ENCODE peak calls at places on chromosome 14, in eight cellular contexts. P is activated CD8-positive, alpha-beta memory T cell treated with anti-CD3 and anti-CD28 coated beads, Interleukin-2, amount 50 U/mL, for 48 hours; A is foreskin fibroblast; D is A549; K is AG10803; I is stimulated activated CD8-positive, alpha-beta memory T cell treated with anti-CD3 and anti-CD28 coated beads, Interleukin-15, amount 100 ng/mL, for 4 hours; V is mucosa of gallbladder; E is MV-4-11. R is an unnamed sample.

GRCh38 chr14:49770212-49770817 is 2.4 kb downstream of the KLHDC2 start:
- DNase-seq in P (no peak), A (peak), D (no peak), K (peak), I (no peak), V (peak), E (no peak), R (no peak)

GRCh38 chr14:61111145-61112130 is 130.4 kb downstream of the SLC38A6 start:
- DNase-seq in P (no peak), A (no peak), D (no peak), K (no peak), I (no peak), V (no peak), E (no peak), R (no peak)

GRCh38 chr14:30751646-30752416 is 122.5 kb upstream of the COCH start:
- DNase-seq in P (no peak), A (no peak), D (no peak), K (no peak), I (no peak), V (no peak), E (no peak), R (no peak)

GRCh38 chr14:72165151-72165715 is 233.0 kb downstream of the RGS6 start:
- DNase-seq in P (no peak), A (no peak), D (no peak), K (no peak), I (no peak), V (no peak), E (peak), R (no peak)

GRCh38 chr14:51616724-51617409 is 34.8 kb upstream of the FRMD6 start:
- DNase-seq in P (no peak), A (peak), D (peak), K (peak), I (no peak), V (peak), E (no peak), R (peak)

GRCh38 chr14:64303471-64303917 is 9.3 kb upstream of the ESR2 start:
- DNase-seq in P (no peak), A (peak), D (peak), K (peak), I (no peak), V (no peak), E (peak), R (peak)

GRCh38 chr14:104436047-104436531 is 143.5 kb upstream of the C14orf180 start:
- DNase-seq in P (no peak), A (no peak), D (no peak), K (peak), I (no peak), V (peak), E (no peak), R (peak)

GRCh38 chr14:90023176-90023896 is 38.5 kb upstream of the KCNK13 start:
- DNase-seq in P (no peak), A (no peak), D (no peak), K (no peak), I (no peak), V (no peak), E (no peak), R (no peak)

GRCh38 chr14:50260511-50260910 is 29.1 kb upstream of the SOS2 start:
- DNase-seq in P (no peak), A (peak), D (no peak), K (peak), I (no peak), V (no peak), E (peak), R (no peak)

GRCh38 chr14:50688875-50689274 is 20.8 kb upstream of the SAV1 start:
- DNase-seq in P (no peak), A (no peak), D (no peak), K (no peak), I (no peak), V (no peak), E (no peak), R (no peak)

GRCh38 chr14:101511620-101512395 is 49.5 kb upstream of the DIO3 start:
- DNase-seq in P (no peak), A (no peak), D (no peak), K (no peak), I (no peak), V (no peak), E (no peak), R (no peak)

GRCh38 chr14:68687746-68688145 is 105.1 kb downstream of the ZFP36L1 start:
- DNase-seq in P (no peak), A (peak), D (peak), K (peak), I (no peak), V (no peak), E (no peak), R (no peak)

GRCh38 chr14:76348898-76349297 is 27.0 kb upstream of the ESRRB start:
- DNase-seq in P (no peak), A (peak), D (no peak), K (peak), I (no peak), V (no peak), E (peak), R (peak)